ENCODE peak calls at places on chromosomes 11 and 22, in four cellular contexts. D is endodermal cell, O is fibroblast of the aortic adventitia, E is fibroblast of mammary gland. Z is an unnamed sample.

GRCh38 chr11:94948070-94948617 is 25.2 kb downstream of the CWC15 start:
- DNase-seq in D (no peak), O (peak; percentile 68), E (peak; percentile 73), Z (peak; percentile 65)

GRCh38 chr11:116379185-116379828 is 393.5 kb downstream of the BUD13 start:
- DNase-seq in D (peak; percentile 88), O (peak; percentile 12), E (peak; percentile 1), Z (no peak)

GRCh38 chr22:48593551-48593950 is 1234.1 kb downstream of the BRD1 start:
- DNase-seq in D (no peak), O (no peak), E (no peak), Z (no peak)

GRCh38 chr11:71548716-71549151 is 514 bp downstream of the KRTAP5-9 start:
- DNase-seq in D (no peak), O (no peak), E (no peak), Z (no peak)

GRCh38 chr11:34050536-34050935 is 995 bp upstream of the CAPRIN1 start:
- DNase-seq in D (no peak), O (peak; percentile 91), E (peak; percentile 91), Z (no peak)

GRCh38 chr11:69674267-69674885 is 777 bp downstream of the LTO1 start:
- DNase-seq in D (no peak), O (peak; percentile 87), E (peak; percentile 92), Z (no peak)

GRCh38 chr11:75204012-75204674 is 36.4 kb upstream of the TPBGL start:
- DNase-seq in D (peak; percentile 53), O (no peak), E (no peak), Z (no peak)

GRCh38 chr11:102452461-102453285 is at the start of gene TMEM123:
- DNase-seq in D (peak; percentile 90), O (peak; percentile 46), E (peak; percentile 44), Z (no peak)

GRCh38 chr11:3807856-3808845 is at the start of gene PGAP2:
- DNase-seq in D (peak; percentile 95), O (peak; percentile 53), E (peak; percentile 47), Z (no peak)

GRCh38 chr22:27804683-27805297 is 3.2 kb upstream of the MN1 start:
- DNase-seq in D (peak; percentile 90), O (peak; percentile 78), E (peak; percentile 59), Z (no peak)

GRCh38 chr11:100727410-100727809 is 40.3 kb downstream of the ARHGAP42 start:
- DNase-seq in D (no peak), O (no peak), E (no peak), Z (no peak)

GRCh38 chr11:69552951-69553350 is 71.5 kb downstream of the LINC01488 start:
- DNase-seq in D (no peak), O (no peak), E (no peak), Z (no peak)

GRCh38 chr11:5129457-5129877 is 8.7 kb downstream of the OR52A5 start:
- DNase-seq in D (no peak), O (peak; percentile 52), E (peak; percentile 3), Z (no peak)

DNA sequence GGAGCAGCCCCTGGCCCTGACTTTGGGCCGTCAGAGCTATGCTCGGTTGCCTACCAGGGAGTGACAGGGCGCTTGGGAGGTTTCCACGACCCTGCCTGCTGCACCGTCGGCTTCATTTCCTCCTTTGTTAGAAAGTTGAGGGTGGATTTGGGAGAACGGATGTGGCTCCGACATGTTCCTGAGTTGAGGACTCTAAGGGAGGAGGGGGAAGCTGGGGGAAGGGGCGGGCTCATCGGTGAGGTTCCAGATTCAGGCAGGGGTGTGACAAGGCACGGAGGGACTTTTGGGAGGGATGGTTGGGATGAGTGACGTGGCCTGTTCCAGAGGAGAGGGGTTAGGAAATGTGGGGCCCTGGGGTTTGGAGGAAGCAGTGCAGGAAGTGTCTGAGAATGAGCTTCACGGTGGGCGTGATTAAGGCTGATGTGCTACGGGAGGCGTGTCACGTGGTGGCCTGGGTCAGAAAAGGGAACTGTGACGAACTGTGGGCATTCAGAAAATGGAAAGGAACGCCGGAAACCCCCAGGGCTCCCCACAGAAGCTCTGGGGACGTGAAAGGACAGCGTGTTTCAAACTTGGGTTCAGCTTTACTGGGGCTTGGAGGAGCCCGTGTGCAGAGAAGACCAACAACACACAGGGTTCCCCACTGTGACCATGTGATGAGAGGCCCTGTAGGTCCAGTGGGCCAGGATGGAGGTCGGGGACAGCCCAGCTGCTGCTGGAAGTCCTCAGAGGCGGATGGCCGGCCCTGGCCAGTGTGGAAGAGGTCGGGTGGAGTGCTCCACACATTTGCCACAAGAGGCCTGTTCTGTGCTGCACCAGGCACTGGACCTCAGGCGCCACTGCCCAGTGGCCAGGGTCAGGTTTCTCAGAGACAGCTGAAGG is 2.8 kb downstream of the PARVB start:
- DNase-seq in D (no peak), O (no peak), E (peak; percentile 42), Z (no peak)
- TF ChIP-seq CTCF in D (no peak), O (no peak), E (no peak), Z (no peak)

DNA sequence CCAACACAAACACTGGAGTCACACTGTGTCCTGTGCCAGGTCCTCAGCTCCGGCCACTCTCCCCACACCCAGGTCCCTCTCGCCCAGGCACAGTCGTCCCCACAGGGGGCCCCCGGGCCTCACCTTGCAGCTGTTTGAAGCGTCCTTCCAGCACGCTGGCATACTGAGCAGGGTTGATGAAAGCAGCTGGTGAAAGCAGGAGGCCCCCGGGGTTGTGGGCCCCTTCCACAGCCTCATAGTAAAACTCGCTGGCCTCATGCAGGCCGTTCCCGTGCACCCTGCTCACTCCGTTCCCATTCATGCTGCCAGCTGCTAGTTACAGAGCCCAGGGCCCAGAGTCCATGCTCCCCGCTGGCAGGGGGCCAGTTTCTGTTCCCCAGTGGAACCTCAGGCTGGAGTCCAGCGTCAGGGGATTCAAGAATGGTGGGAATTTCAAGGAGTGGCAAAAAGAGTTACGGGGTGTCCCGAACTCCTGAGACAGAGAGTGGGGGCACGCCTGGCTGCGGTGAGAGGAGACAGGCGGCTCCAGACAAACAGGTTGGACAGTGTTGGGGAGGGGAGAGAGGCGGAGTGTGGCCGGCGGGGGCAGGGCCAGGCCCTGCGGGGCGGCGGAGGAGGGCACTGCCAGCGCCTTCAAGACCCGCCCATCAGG is 10.6 kb downstream of the SPTBN2 start:
- DNase-seq in D (peak; percentile 56), O (no peak), E (no peak), Z (no peak)
- H3K4me3 ChIP-seq in D (no peak overlapping the region), O (no peak overlapping the region), E (no peak overlapping the region), Z (no peak overlapping the region)

GRCh38 chr22:49632199-49633009 is 195.3 kb downstream of the BRD1 start:
- DNase-seq in D (peak; percentile 92), O (peak; percentile 2), E (peak; percentile 28), Z (peak; percentile 0)
- TF ChIP-seq CTCF in D (peak; percentile 97), O (peak; percentile 33), E (peak; percentile 56), Z (peak; percentile 80)

GRCh38 chr11:45892856-45893255 is 7.4 kb downstream of the MAPK8IP1 start:
- DNase-seq in D (no peak), O (no peak), E (no peak), Z (no peak)
- H3K4me3 ChIP-seq in D (no peak overlapping the region), O (no peak overlapping the region), E (no peak overlapping the region), Z (no peak overlapping the region)

GRCh38 chr11:60944504-60945294 is 7.3 kb downstream of the SLC15A3 start:
- DNase-seq in D (peak; percentile 71), O (no peak), E (no peak), Z (no peak)
- TF ChIP-seq CTCF in D (peak; percentile 74), O (peak; percentile 36), E (peak; percentile 25), Z (peak; percentile 25)

DNA sequence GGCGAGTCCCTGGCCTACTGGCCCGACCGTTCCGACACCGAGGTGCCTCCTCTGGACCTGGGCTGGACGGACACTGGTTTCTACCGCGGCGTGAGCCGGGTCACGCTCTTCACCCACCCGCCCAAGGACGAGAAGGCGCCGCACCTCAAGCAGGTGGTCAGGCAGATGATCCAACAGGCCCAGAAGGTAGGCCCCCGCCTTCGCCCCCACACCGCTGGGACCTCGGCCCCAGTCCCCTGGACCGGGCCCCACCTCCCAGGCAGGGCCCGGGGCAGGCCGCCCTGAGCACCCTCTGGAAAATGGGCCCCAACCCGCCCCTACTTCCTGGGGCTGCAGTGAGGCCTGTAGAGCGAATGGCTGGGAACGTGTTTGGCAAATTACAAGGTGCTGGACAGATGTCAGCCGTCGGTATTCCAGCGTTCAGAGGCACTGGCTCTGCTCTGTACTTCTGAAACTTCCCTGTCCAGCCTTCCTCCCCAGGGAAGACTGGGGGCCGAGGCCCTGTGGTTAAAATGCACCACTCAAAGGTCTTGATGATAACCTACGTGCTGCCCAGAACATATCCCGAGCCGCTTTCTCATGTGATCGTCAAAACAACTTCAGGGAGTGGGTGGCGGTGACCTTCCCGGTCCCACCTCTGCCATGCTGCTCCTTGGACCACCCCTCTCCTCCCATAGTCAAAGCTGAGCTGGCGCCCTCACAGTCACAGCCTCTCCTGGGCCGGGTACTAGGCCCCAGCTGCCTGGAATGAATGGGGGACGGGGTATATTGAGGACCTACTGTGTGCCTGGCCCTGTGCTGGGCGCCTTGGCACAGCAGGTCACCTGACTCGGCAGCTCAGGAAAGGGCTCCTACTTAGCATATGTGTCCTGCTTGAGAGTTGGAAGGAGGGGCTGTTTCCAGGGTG is 845 bp downstream of the FAM83F start:
- DNase-seq in D (peak; percentile 75), O (no peak), E (no peak), Z (no peak)
- H3K4me3 ChIP-seq in D (peak overlapping the region; percentile 73), O (no peak overlapping the region), E (no peak overlapping the region), Z (no peak overlapping the region)

DNA sequence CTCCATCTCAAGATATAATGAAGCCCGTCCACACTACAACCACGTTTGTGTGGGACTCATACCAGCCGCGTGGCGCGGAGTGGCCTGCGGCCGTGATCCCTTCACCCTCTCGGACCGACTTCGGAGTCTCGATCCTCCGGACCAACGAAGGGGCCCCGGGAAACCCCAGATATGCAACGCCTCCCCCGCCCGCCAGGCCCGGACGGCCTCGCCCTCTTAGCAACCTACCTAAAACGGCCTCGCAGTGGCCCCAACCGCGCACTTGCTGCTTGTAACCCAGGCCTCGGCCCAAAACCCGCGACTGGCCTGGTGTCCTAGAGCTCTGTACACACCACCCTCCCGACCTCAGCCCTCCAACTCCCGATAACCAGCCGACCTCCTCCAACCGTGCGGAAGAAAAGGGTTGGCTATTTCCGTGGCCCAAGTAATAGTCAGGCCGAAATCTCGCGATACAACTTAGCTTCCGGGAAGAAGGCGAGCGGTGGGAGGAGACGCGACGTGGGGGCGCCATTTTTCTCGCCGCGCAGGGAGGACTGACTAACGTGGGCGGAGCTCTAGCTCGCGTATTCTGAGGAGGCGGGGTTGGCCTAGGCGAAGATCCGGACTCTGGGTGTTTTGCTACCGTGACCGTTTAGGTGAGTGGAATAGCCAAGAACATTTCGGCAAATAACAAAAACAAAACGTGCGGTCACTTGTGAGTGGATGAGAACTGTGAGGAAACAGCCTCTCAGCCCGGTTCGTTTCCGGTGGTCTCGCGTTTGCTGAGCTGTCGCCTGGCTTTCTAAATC is at the start of the genes C11orf54 and TAF1D:
- DNase-seq in D (peak; percentile 99), O (peak; percentile 99), E (peak; percentile 97), Z (peak; percentile 87)
- TF ChIP-seq CTCF in D (no peak), O (no peak), E (no peak), Z (peak; percentile 5)

GRCh38 chr22:33923660-33924246 is 3.5 kb upstream of the LARGE1 start:
- DNase-seq in D (peak; percentile 85), O (peak; percentile 85), E (peak; percentile 75), Z (no peak)

GRCh38 chr22:33921576-33922181 is 1.4 kb upstream of the LARGE1 start:
- DNase-seq in D (peak; percentile 94), O (peak; percentile 59), E (peak; percentile 47), Z (no peak)

GRCh38 chr22:33922268-33922667 is 2.0 kb upstream of the LARGE1 start:
- DNase-seq in D (peak; percentile 85), O (peak; percentile 34), E (peak; percentile 9), Z (no peak)

GRCh38 chr22:33920927-33921575 is 775 bp upstream of the LARGE1 start:
- DNase-seq in D (peak; percentile 100), O (peak; percentile 94), E (peak; percentile 90), Z (peak; percentile 79)

DNA sequence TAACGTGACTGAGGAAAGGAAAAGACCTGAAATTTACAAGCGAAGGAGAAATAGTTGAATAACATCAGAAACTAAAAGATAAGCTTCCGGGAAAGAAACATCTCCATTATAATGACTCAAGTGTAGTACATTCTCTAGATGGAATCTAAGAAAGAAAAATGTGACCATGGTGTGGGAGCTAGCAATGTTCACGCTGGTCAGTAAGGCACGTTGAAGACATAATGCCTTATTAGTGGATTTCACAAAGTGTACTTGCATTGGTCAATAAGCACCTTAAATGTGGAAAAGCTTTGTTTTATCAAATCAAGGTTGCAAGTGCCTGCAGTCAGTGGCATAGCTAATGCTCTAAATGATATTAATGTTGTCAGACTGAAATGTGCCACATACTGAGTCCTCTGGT is 2.8 kb upstream of the LARGE1 start:
- DNase-seq in D (no peak), O (peak; percentile 35), E (no peak), Z (no peak)
- H3K4me3 ChIP-seq in D (peak overlapping the region; percentile 90), O (peak overlapping the region; percentile 77), E (peak overlapping the region; percentile 59), Z (peak overlapping the region; percentile 56)

Z was measured in BJ.